ENCODE peak calls at places on chromosomes 11 and 22, in four cellular contexts. Q is HepG2, U is K562, T is WTC11. S is an unnamed sample.

GRCh38 chr11:73331138-73331916 is 23.3 kb downstream of the ARHGEF17 start:
- DNase-seq in Q (peak), U (peak), T (peak), S (no peak)

GRCh38 chr11:131449391-131450019 is 79.1 kb downstream of the NTM start:
- DNase-seq in U (no peak), T (no peak), Q (no peak), S (no peak)

GRCh38 chr11:12769834-12770345 is 95.7 kb downstream of the TEAD1 start:
- DNase-seq in Q (no peak), U (no peak), T (no peak), S (peak)

GRCh38 chr11:47187723-47188122 is 1.5 kb upstream of the PACSIN3 start:
- DNase-seq in U (no peak), Q (no peak), T (no peak), S (no peak)

GRCh38 chr11:121451178-121451981 is 734 bp upstream of the SORL1 start:
- DNase-seq in Q (peak), U (no peak), T (no peak), S (no peak)

GRCh38 chr22:19815093-19815822 is 39.4 kb downstream of the GNB1L start:
- DNase-seq in T (no peak), Q (no peak), U (peak), S (no peak)

GRCh38 chr11:22822204-22822603 is 7.4 kb downstream of the SVIP start:
- DNase-seq in Q (no peak), T (no peak), U (no peak), S (no peak)

GRCh38 chr22:37138879-37139561 is 10.7 kb downstream of the IL2RB start:
- DNase-seq in Q (no peak), U (no peak), T (no peak), S (no peak)

GRCh38 chr11:27207025-27207650 is 155.9 kb downstream of the CCDC34 start:
- DNase-seq in T (no peak), U (peak), Q (no peak), S (peak)

GRCh38 chr11:69008774-69009440 is 4.1 kb downstream of the MRGPRF start:
- DNase-seq in T (no peak), U (peak), Q (peak), S (peak)

GRCh38 chr22:42282943-42283287 is 12.5 kb upstream of the TCF20 start:
- DNase-seq in Q (no peak), U (no peak), T (no peak), S (no peak)

GRCh38 chr11:35539781-35540281 is 14.4 kb upstream of the PAMR1 start:
- DNase-seq in T (no peak), U (no peak), Q (no peak), S (no peak)

GRCh38 chr11:125225401-125225800 is 60.9 kb downstream of the PKNOX2 start:
- DNase-seq in Q (no peak), U (no peak), T (no peak), S (no peak)

GRCh38 chr11:125222494-125222893 is 57.9 kb downstream of the PKNOX2 start:
- DNase-seq in Q (no peak), T (no peak), U (no peak), S (no peak)

GRCh38 chr11:125226701-125227100 is 62.1 kb downstream of the PKNOX2 start:
- DNase-seq in Q (no peak), U (no peak), T (no peak), S (no peak)

GRCh38 chr11:125223901-125224331 is 59.4 kb downstream of the PKNOX2 start:
- DNase-seq in Q (no peak), T (no peak), U (no peak), S (no peak)

GRCh38 chr11:125224391-125225015 is 60.0 kb downstream of the PKNOX2 start:
- DNase-seq in T (peak), U (peak), Q (peak), S (no peak)
- TF ChIP-seq HMGXB4 in T (no peak), U (no peak), Q (no peak), S (no peak)

DNA sequence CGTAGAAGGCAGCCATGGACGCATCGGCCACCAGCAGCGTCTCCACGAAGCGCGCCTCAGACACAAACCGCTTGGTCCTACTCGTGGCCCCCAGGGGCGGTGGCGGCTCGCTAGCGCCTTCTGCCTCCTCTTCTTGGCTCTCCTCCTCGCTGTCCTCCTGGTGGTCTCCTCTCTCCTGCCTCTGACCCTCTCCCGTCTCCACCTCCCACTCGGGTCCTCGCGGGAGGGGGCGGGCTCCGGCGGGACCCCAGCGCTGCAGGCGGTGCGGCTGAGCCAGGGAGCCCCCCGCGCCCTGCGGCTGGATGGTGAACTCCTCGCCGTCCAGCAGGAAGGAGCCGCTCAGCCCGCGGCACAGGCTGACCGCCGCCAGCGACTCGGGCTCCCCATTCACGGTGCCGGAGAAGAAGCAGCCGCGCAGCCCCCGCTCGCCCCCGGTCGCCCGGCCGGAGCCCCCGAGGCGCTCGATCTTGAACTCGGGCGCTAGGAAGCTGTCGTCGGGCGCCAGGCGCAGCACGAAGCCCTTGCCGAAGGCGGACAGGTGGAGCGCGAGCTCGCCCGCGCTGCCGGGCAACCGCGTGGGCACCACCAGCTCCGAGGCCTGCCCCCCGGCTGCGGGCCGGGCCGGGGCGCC is 713 bp downstream of the ADAMTS8 start:
- DNase-seq in T (peak), U (no peak), Q (no peak), S (no peak)
- TF ChIP-seq HMGXB4 in T (peak), U (no peak), Q (no peak), S (no peak)

DNA sequence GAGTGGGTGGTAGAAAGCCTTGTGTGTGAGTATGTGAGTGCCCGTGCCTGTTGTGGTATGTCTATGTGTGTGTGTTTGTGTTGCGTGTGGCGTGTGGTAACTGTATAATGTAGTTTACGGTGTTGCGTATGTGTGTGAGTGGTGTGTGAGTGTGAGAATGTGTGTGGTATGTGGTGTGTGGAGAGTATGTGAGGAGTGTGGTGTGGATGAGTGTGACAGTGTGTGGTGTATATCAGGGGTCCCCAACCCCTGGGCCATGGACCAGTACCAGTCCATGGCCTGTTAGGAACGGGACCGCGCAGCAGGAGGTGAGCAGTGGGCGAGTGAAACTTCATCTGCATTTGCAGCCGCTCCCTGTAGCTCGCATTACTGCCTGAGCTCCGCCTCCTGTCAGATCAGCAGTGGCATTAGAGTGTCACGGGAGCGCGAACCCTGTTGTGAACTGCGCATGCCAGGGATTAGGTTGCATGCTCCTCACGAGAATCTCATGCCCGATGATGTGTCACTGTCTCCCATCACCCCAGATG is 5.7 kb downstream of the UPK3A start:
- DNase-seq in T (peak), U (peak), Q (no peak), S (peak)
- TF ChIP-seq HMGXB4 in T (no peak), U (no peak), Q (no peak), S (no peak)

DNA sequence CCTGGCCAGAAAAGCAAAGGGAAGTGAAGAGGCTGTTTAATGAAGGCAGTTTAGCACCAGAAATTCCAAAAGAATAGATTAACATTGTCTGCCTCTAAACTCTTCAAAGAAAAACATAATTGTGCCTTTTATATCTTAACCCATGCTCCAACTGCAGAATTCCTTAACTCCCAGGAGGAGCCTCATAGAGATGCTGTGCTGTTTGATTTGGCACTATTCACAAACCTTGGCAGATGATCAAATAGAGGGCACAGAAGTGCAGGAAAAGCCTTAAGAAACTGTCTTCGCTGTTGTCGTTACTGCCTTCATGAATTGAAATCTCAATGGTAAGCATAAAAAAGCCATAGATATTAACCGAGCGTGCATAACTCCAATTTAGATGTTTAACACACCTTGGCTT is 124.1 kb upstream of the MPPED2 start:
- DNase-seq in T (no peak), U (no peak), Q (no peak), S (no peak)
- TF ChIP-seq HMGXB4 in T (no peak), U (no peak), Q (no peak), S (no peak)

GRCh38 chr11:17827006-17827405 is 92.4 kb downstream of the KCNC1 start:
- DNase-seq in T (no peak), Q (peak), U (no peak), S (peak)
- TF ChIP-seq HMGXB4 in T (no peak), Q (no peak), U (no peak), S (no peak)

DNA sequence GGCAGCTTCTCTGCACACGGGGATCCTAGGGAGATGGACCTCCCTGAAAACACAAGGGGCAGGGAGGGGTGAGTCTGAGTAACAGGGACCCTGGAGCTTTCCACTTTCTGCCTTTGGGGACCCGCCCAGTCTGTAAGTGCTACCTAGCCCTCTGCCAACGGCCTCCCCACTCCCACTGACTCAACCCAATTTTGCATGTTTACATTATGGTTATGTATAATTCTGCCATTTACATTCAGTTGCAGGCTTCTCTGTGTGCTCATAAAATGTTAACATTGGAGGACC is 105.9 kb downstream of the DSCAML1 start:
- DNase-seq in Q (no peak), U (no peak), T (no peak), S (no peak)
- TF ChIP-seq HMGXB4 in Q (no peak), U (no peak), T (no peak), S (no peak)